ENCODE peak calls at places on chromosomes 4 and X, in seven cellular contexts. X is bronchial epithelial cell, P is astrocyte, Q is fibroblast of mammary gland, B is foreskin fibroblast, H is brain microvascular endothelial cell, S is foreskin keratinocyte. O is an unnamed sample.

GRCh38 chr4:139633661-139634060 is 32.0 kb upstream of the MGST2 start:
- DNase-seq in X (peak), P (no peak), Q (peak), B (no peak), H (peak), S (no peak), O (no peak)

GRCh38 chrX:15849555-15849954 is 5.1 kb downstream of the AP1S2 start:
- DNase-seq in X (no peak), P (no peak), Q (peak), B (no peak), H (no peak), S (no peak), O (no peak)

GRCh38 chr4:111274486-111274885 is 651.6 kb upstream of the PITX2 start:
- DNase-seq in X (no peak), P (peak), Q (no peak), B (no peak), H (no peak), S (no peak), O (no peak)

GRCh38 chr4:159937595-159937994 is 834.7 kb downstream of the RAPGEF2 start:
- DNase-seq in X (peak), P (no peak), Q (no peak), B (no peak), H (no peak), S (peak), O (no peak)

GRCh38 chrX:123085311-123085940 is 98.7 kb upstream of the GRIA3 start:
- DNase-seq in X (no peak), P (peak), Q (no peak), B (no peak), H (peak), S (peak), O (no peak)

GRCh38 chr4:2445130-2445529 is 23.8 kb upstream of the RNF4 start:
- DNase-seq in X (no peak), P (no peak), Q (no peak), B (no peak), H (no peak), S (no peak), O (no peak)

GRCh38 chr4:139839664-139840063 is 174.0 kb downstream of the MGST2 start:
- DNase-seq in X (no peak), P (no peak), Q (no peak), B (no peak), H (no peak), S (no peak), O (no peak)

GRCh38 chr4:87973283-87974169 is 2.0 kb upstream of the SPP1 start:
- DNase-seq in X (peak), P (peak), Q (peak), B (peak), H (peak), S (peak), O (peak)

GRCh38 chrX:110665636-110666035 is 130.0 kb downstream of the CHRDL1 start:
- DNase-seq in X (peak), P (no peak), Q (peak), B (peak), H (peak), S (no peak), O (no peak)

GRCh38 chr4:188282620-188283232 is 143.5 kb downstream of the TRIML1 start:
- DNase-seq in X (no peak), P (no peak), Q (no peak), B (no peak), H (no peak), S (no peak), O (no peak)

GRCh38 chr4:155906554-155907247 is 3.2 kb downstream of the TDO2 start:
- DNase-seq in X (peak), P (peak), Q (peak), B (peak), H (peak), S (peak), O (peak)

DNA sequence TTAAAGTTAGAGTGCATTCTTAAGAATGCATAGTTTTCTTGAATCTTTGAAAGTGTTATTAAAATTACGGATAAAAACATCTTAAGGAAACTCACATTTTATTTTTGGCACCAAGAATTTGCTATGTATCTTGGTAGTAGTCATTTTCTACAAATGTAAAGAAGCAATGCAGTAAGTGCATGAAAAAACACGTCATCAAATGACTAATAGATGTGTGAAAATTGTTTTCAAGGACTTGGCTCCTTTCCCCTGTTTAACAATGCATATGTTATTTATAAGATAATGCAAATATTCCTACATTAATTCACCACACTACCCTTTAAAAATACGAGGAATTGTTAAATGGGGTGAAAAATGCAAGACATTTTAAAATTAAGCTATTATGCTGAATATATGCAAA is 461.2 kb upstream of the PCDH7 start:
- DNase-seq in X (peak), P (no peak), Q (no peak), B (no peak), H (no peak), S (peak), O (no peak)
- TF ChIP-seq CTCF in X (no peak), P (no peak), Q (no peak), B (no peak), H (no peak), S (no peak), O (no peak)

DNA sequence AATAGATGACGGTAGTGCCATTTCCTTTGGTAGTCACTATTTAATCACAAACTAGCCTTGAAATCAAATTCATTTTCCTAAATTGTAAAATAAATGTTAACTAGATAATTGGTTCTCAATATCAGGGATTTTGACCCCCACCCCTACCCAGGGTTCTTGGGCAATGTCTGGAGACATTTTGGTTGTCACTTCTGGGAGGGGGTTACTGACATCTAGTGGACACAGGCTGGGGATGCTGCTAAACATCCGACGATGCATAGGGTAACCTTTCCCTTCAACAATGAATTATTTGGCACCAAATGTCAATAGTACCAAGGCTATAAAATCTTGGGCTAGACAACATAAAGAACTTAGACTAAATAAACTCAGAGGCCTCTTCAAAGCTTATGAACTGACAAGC is 285.8 kb upstream of the TRPC5 start:
- DNase-seq in X (no peak), P (no peak), Q (no peak), B (no peak), H (no peak), S (no peak), O (no peak)
- TF ChIP-seq CTCF in X (no peak), P (peak), Q (peak), B (peak), H (peak), S (peak), O (no peak)

GRCh38 chrX:146456058-146456457 is 353.5 kb upstream of the CXorf51B start:
- DNase-seq in X (no peak), P (no peak), Q (no peak), B (no peak), H (no peak), S (no peak), O (no peak)
- TF ChIP-seq CTCF in X (no peak), P (no peak), Q (no peak), B (no peak), H (no peak), S (no peak), O (no peak)

GRCh38 chr4:153467897-153468262 is 1.7 kb downstream of the TMEM131L start:
- DNase-seq in X (no peak), P (no peak), Q (no peak), B (no peak), H (no peak), S (no peak), O (no peak)
- TF ChIP-seq CTCF in X (no peak), P (no peak), Q (no peak), B (no peak), H (no peak), S (no peak), O (no peak)

GRCh38 chr4:9927317-9928007 is 93.8 kb downstream of the SLC2A9 start:
- DNase-seq in X (no peak), P (no peak), Q (no peak), B (no peak), H (no peak), S (no peak), O (no peak)
- TF ChIP-seq CTCF in X (peak), P (no peak), Q (no peak), B (no peak), H (no peak), S (peak), O (no peak)

DNA sequence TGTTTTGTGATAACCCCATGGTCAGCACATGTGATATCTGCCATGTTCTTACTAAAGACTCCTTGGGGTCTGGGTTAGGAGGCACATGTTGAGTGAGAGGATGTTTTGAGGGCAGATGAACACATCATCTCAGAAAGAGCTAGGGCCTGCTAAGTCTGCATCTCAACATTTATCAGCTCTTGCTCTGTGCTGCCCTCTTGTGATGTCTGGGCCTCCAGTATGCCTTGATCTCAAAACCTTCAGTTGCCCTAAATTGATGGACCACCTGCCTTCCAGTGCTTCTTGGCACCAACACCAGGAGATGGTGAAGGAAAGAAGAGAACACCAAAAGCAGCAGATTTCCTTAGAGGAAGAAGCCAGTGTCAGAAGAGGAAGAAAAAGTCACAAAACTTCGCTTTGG is 22.5 kb downstream of the MID1 start:
- DNase-seq in X (peak), P (no peak), Q (peak), B (peak), H (peak), S (peak), O (no peak)
- TF ChIP-seq CTCF in X (peak), P (peak), Q (peak), B (peak), H (peak), S (peak), O (peak)

DNA sequence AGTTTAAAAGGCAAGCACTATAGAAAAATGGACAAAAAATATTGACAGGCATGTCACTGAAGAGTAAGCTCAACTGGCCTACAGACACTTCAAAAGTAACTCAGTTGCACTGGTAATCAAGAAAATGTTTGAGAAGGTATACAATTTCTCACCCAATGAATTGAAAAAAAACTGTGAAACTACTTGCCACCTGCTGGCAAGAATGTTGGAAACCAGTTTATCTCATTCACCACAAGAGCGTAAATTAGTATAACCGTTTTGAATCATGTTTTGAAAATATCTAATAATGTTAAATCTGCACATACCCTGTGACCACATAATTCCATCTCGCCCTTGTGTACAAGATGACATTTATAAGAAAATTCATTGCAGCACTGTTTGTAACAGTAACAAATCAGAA is 31.7 kb downstream of the TXK start:
- DNase-seq in X (no peak), P (no peak), Q (no peak), B (no peak), H (no peak), S (no peak), O (no peak)
- TF ChIP-seq CTCF in X (peak), P (peak), Q (peak), B (no peak), H (peak), S (peak), O (peak)

O was measured in BJ.